ENCODE peak calls at places on chromosome X, in five cellular contexts. One of them, this sample, is unnamed.

GRCh38 chrX:40062525-40063193 is 35.1 kb downstream of the BCOR start:
- DNase-seq in breast epithelium: no peak
- DNase-seq in NCI-H1092 treated with DMSO at 0.1 percent for 48 hours: no peak
- DNase-seq in uterus: no peak
- DNase-seq in NCI-H1930: no peak
- DNase-seq in this sample: no peak

GRCh38 chrX:56987741-56988140 is 7.6 kb downstream of the SPIN3 start:
- DNase-seq in breast epithelium: no peak
- DNase-seq in NCI-H1092 treated with DMSO at 0.1 percent for 48 hours: no peak
- DNase-seq in uterus: no peak
- DNase-seq in NCI-H1930: no peak
- DNase-seq in this sample: no peak

GRCh38 chrX:10726647-10727046 is 106.3 kb upstream of the MID1 start:
- DNase-seq in breast epithelium: peak; percentile 50
- DNase-seq in NCI-H1092 treated with DMSO at 0.1 percent for 48 hours: no peak
- DNase-seq in uterus: no peak
- DNase-seq in NCI-H1930: no peak
- DNase-seq in this sample: no peak

GRCh38 chrX:21730011-21730410 is 27.9 kb downstream of the SMPX start:
- DNase-seq in breast epithelium: no peak
- DNase-seq in NCI-H1092 treated with DMSO at 0.1 percent for 48 hours: no peak
- DNase-seq in uterus: no peak
- DNase-seq in NCI-H1930: no peak
- DNase-seq in this sample: no peak

GRCh38 chrX:71815906-71816156 is 52.7 kb downstream of the CXorf49B start:
- DNase-seq in breast epithelium: no peak
- DNase-seq in NCI-H1092 treated with DMSO at 0.1 percent for 48 hours: no peak
- DNase-seq in uterus: no peak
- DNase-seq in NCI-H1930: no peak
- DNase-seq in this sample: no peak

GRCh38 chrX:132169554-132169953 is 41.7 kb upstream of the FRMD7 start:
- DNase-seq in breast epithelium: no peak
- DNase-seq in NCI-H1092 treated with DMSO at 0.1 percent for 48 hours: peak; percentile 3
- DNase-seq in uterus: no peak
- DNase-seq in NCI-H1930: no peak
- DNase-seq in this sample: no peak

GRCh38 chrX:11381464-11381863 is 88.3 kb downstream of the AMELX start:
- DNase-seq in breast epithelium: no peak
- DNase-seq in NCI-H1092 treated with DMSO at 0.1 percent for 48 hours: peak; percentile 37
- DNase-seq in uterus: no peak
- DNase-seq in NCI-H1930: peak; percentile 24
- DNase-seq in this sample: peak; percentile 79

GRCh38 chrX:12791253-12792228 is at the start of gene PRPS2:
- DNase-seq in breast epithelium: peak; percentile 24
- DNase-seq in NCI-H1092 treated with DMSO at 0.1 percent for 48 hours: peak; percentile 73
- DNase-seq in uterus: peak; percentile 72
- DNase-seq in NCI-H1930: peak; percentile 23
- DNase-seq in this sample: peak; percentile 81

GRCh38 chrX:5117816-5118215 is 1110.9 kb downstream of the NLGN4X start:
- DNase-seq in breast epithelium: no peak
- DNase-seq in NCI-H1092 treated with DMSO at 0.1 percent for 48 hours: no peak
- DNase-seq in uterus: no peak
- DNase-seq in NCI-H1930: no peak
- DNase-seq in this sample: no peak

GRCh38 chrX:153903238-153903980 is 1.1 kb upstream of the AVPR2 start:
- DNase-seq in breast epithelium: no peak
- DNase-seq in NCI-H1092 treated with DMSO at 0.1 percent for 48 hours: no peak
- DNase-seq in uterus: no peak
- DNase-seq in NCI-H1930: no peak
- DNase-seq in this sample: no peak

GRCh38 chrX:18920079-18920478 is 63.8 kb downstream of the PHKA2 start:
- DNase-seq in breast epithelium: no peak
- DNase-seq in NCI-H1092 treated with DMSO at 0.1 percent for 48 hours: no peak
- DNase-seq in uterus: no peak
- DNase-seq in NCI-H1930: no peak
- DNase-seq in this sample: no peak

GRCh38 chrX:13123857-13124345 is 79.5 kb upstream of the FAM9C start:
- DNase-seq in breast epithelium: no peak
- DNase-seq in NCI-H1092 treated with DMSO at 0.1 percent for 48 hours: no peak
- DNase-seq in uterus: no peak
- DNase-seq in NCI-H1930: no peak
- DNase-seq in this sample: no peak

GRCh38 chrX:124113799-124114600 is 152.5 kb downstream of the STAG2 start:
- DNase-seq in breast epithelium: no peak
- DNase-seq in NCI-H1092 treated with DMSO at 0.1 percent for 48 hours: no peak
- DNase-seq in uterus: no peak
- DNase-seq in NCI-H1930: no peak
- DNase-seq in this sample: no peak

GRCh38 chrX:80817002-80817401 is 7.3 kb upstream of the BRWD3 start:
- DNase-seq in breast epithelium: no peak
- DNase-seq in NCI-H1092 treated with DMSO at 0.1 percent for 48 hours: no peak
- DNase-seq in uterus: no peak
- DNase-seq in NCI-H1930: no peak
- DNase-seq in this sample: no peak

This sample was measured in NCI-H82.